ENCODE peak calls at places on chromosome 10, in nine cellular contexts. One of them, this sample, is unnamed.

GRCh38 chr10:113496124-113496523 is 56.7 kb upstream of the HABP2 start:
- DNase-seq in activated T-helper 1 cell treated with anti-CD3 and anti-CD28 coated beads, Interleukin-12 subunit alpha, Interleukin-12 subunit beta, Interleukin-2, Interleukin-4 antibody, amounts not matched to agents 30 ng/mL and 10 ng/mL and 1 ng/mL, durations not matched to agents 14 hours and 24 hours and 36 hours: no peak
- DNase-seq in stimulated activated CD8-positive, alpha-beta memory T cell treated with anti-CD3 and anti-CD28 coated beads, Interleukin-15, amount 100 ng/mL, for 48 hours: no peak
- DNase-seq in HL-60: no peak
- DNase-seq in coronary artery: no peak
- DNase-seq in fibroblast of lung: no peak
- DNase-seq in AG08395: peak; percentile 46
- DNase-seq in fibroblast of mammary gland: no peak
- DNase-seq in iris pigment epithelial cell: no peak
- DNase-seq in this sample: no peak

GRCh38 chr10:8069627-8070026 is 15.1 kb downstream of the GATA3 start:
- DNase-seq in activated T-helper 1 cell treated with anti-CD3 and anti-CD28 coated beads, Interleukin-12 subunit alpha, Interleukin-12 subunit beta, Interleukin-2, Interleukin-4 antibody, amounts not matched to agents 30 ng/mL and 10 ng/mL and 1 ng/mL, durations not matched to agents 14 hours and 24 hours and 36 hours: no peak
- DNase-seq in stimulated activated CD8-positive, alpha-beta memory T cell treated with anti-CD3 and anti-CD28 coated beads, Interleukin-15, amount 100 ng/mL, for 48 hours: no peak
- DNase-seq in HL-60: no peak
- DNase-seq in coronary artery: no peak
- DNase-seq in fibroblast of lung: no peak
- DNase-seq in AG08395: peak; percentile 64
- DNase-seq in fibroblast of mammary gland: no peak
- DNase-seq in iris pigment epithelial cell: peak; percentile 29
- DNase-seq in this sample: no peak

GRCh38 chr10:12656518-12657142 is 307.3 kb downstream of the CAMK1D start:
- DNase-seq in activated T-helper 1 cell treated with anti-CD3 and anti-CD28 coated beads, Interleukin-12 subunit alpha, Interleukin-12 subunit beta, Interleukin-2, Interleukin-4 antibody, amounts not matched to agents 30 ng/mL and 10 ng/mL and 1 ng/mL, durations not matched to agents 14 hours and 24 hours and 36 hours: peak; percentile 6
- DNase-seq in stimulated activated CD8-positive, alpha-beta memory T cell treated with anti-CD3 and anti-CD28 coated beads, Interleukin-15, amount 100 ng/mL, for 48 hours: no peak
- DNase-seq in HL-60: peak; percentile 1
- DNase-seq in coronary artery: no peak
- DNase-seq in fibroblast of lung: peak; percentile 81
- DNase-seq in AG08395: peak; percentile 71
- DNase-seq in fibroblast of mammary gland: peak; percentile 72
- DNase-seq in iris pigment epithelial cell: peak; percentile 75
- DNase-seq in this sample: peak; percentile 89

GRCh38 chr10:48330269-48330668 is 23.8 kb downstream of the MAPK8 start:
- DNase-seq in activated T-helper 1 cell treated with anti-CD3 and anti-CD28 coated beads, Interleukin-12 subunit alpha, Interleukin-12 subunit beta, Interleukin-2, Interleukin-4 antibody, amounts not matched to agents 30 ng/mL and 10 ng/mL and 1 ng/mL, durations not matched to agents 14 hours and 24 hours and 36 hours: no peak
- DNase-seq in stimulated activated CD8-positive, alpha-beta memory T cell treated with anti-CD3 and anti-CD28 coated beads, Interleukin-15, amount 100 ng/mL, for 48 hours: no peak
- DNase-seq in HL-60: no peak
- DNase-seq in coronary artery: no peak
- DNase-seq in fibroblast of lung: peak; percentile 83
- DNase-seq in AG08395: peak; percentile 12
- DNase-seq in fibroblast of mammary gland: peak; percentile 28
- DNase-seq in iris pigment epithelial cell: peak; percentile 67
- DNase-seq in this sample: no peak

GRCh38 chr10:121194696-121195523 is 343.7 kb downstream of the WDR11 start:
- DNase-seq in activated T-helper 1 cell treated with anti-CD3 and anti-CD28 coated beads, Interleukin-12 subunit alpha, Interleukin-12 subunit beta, Interleukin-2, Interleukin-4 antibody, amounts not matched to agents 30 ng/mL and 10 ng/mL and 1 ng/mL, durations not matched to agents 14 hours and 24 hours and 36 hours: no peak
- DNase-seq in stimulated activated CD8-positive, alpha-beta memory T cell treated with anti-CD3 and anti-CD28 coated beads, Interleukin-15, amount 100 ng/mL, for 48 hours: no peak
- DNase-seq in HL-60: no peak
- DNase-seq in coronary artery: no peak
- DNase-seq in fibroblast of lung: no peak
- DNase-seq in AG08395: no peak
- DNase-seq in fibroblast of mammary gland: no peak
- DNase-seq in iris pigment epithelial cell: no peak
- DNase-seq in this sample: no peak

GRCh38 chr10:114271779-114272167 is 32.7 kb downstream of the VWA2 start:
- DNase-seq in activated T-helper 1 cell treated with anti-CD3 and anti-CD28 coated beads, Interleukin-12 subunit alpha, Interleukin-12 subunit beta, Interleukin-2, Interleukin-4 antibody, amounts not matched to agents 30 ng/mL and 10 ng/mL and 1 ng/mL, durations not matched to agents 14 hours and 24 hours and 36 hours: no peak
- DNase-seq in stimulated activated CD8-positive, alpha-beta memory T cell treated with anti-CD3 and anti-CD28 coated beads, Interleukin-15, amount 100 ng/mL, for 48 hours: no peak
- DNase-seq in HL-60: no peak
- DNase-seq in coronary artery: no peak
- DNase-seq in fibroblast of lung: peak; percentile 96
- DNase-seq in AG08395: peak; percentile 93
- DNase-seq in fibroblast of mammary gland: peak; percentile 98
- DNase-seq in iris pigment epithelial cell: peak; percentile 95
- DNase-seq in this sample: peak; percentile 11

GRCh38 chr10:6194291-6194690 is 8.4 kb upstream of the PFKFB3 start:
- DNase-seq in activated T-helper 1 cell treated with anti-CD3 and anti-CD28 coated beads, Interleukin-12 subunit alpha, Interleukin-12 subunit beta, Interleukin-2, Interleukin-4 antibody, amounts not matched to agents 30 ng/mL and 10 ng/mL and 1 ng/mL, durations not matched to agents 14 hours and 24 hours and 36 hours: no peak
- DNase-seq in stimulated activated CD8-positive, alpha-beta memory T cell treated with anti-CD3 and anti-CD28 coated beads, Interleukin-15, amount 100 ng/mL, for 48 hours: no peak
- DNase-seq in HL-60: no peak
- DNase-seq in coronary artery: no peak
- DNase-seq in fibroblast of lung: no peak
- DNase-seq in AG08395: no peak
- DNase-seq in fibroblast of mammary gland: no peak
- DNase-seq in iris pigment epithelial cell: no peak
- DNase-seq in this sample: no peak

GRCh38 chr10:31147220-31147608 is 115.5 kb upstream of the ZNF438 start:
- DNase-seq in activated T-helper 1 cell treated with anti-CD3 and anti-CD28 coated beads, Interleukin-12 subunit alpha, Interleukin-12 subunit beta, Interleukin-2, Interleukin-4 antibody, amounts not matched to agents 30 ng/mL and 10 ng/mL and 1 ng/mL, durations not matched to agents 14 hours and 24 hours and 36 hours: no peak
- DNase-seq in stimulated activated CD8-positive, alpha-beta memory T cell treated with anti-CD3 and anti-CD28 coated beads, Interleukin-15, amount 100 ng/mL, for 48 hours: no peak
- DNase-seq in HL-60: no peak
- DNase-seq in coronary artery: no peak
- DNase-seq in fibroblast of lung: peak; percentile 69
- DNase-seq in AG08395: peak; percentile 76
- DNase-seq in fibroblast of mammary gland: peak; percentile 95
- DNase-seq in iris pigment epithelial cell: peak; percentile 80
- DNase-seq in this sample: no peak

GRCh38 chr10:70772627-70773026 is 12.6 kb downstream of the TBATA start:
- DNase-seq in activated T-helper 1 cell treated with anti-CD3 and anti-CD28 coated beads, Interleukin-12 subunit alpha, Interleukin-12 subunit beta, Interleukin-2, Interleukin-4 antibody, amounts not matched to agents 30 ng/mL and 10 ng/mL and 1 ng/mL, durations not matched to agents 14 hours and 24 hours and 36 hours: no peak
- DNase-seq in stimulated activated CD8-positive, alpha-beta memory T cell treated with anti-CD3 and anti-CD28 coated beads, Interleukin-15, amount 100 ng/mL, for 48 hours: no peak
- DNase-seq in HL-60: no peak
- DNase-seq in coronary artery: peak; percentile 46
- DNase-seq in fibroblast of lung: no peak
- DNase-seq in AG08395: no peak
- DNase-seq in fibroblast of mammary gland: no peak
- DNase-seq in iris pigment epithelial cell: no peak
- DNase-seq in this sample: no peak

GRCh38 chr10:28840954-28841353 is 163.6 kb downstream of the BAMBI start:
- DNase-seq in activated T-helper 1 cell treated with anti-CD3 and anti-CD28 coated beads, Interleukin-12 subunit alpha, Interleukin-12 subunit beta, Interleukin-2, Interleukin-4 antibody, amounts not matched to agents 30 ng/mL and 10 ng/mL and 1 ng/mL, durations not matched to agents 14 hours and 24 hours and 36 hours: no peak
- DNase-seq in stimulated activated CD8-positive, alpha-beta memory T cell treated with anti-CD3 and anti-CD28 coated beads, Interleukin-15, amount 100 ng/mL, for 48 hours: no peak
- DNase-seq in HL-60: no peak
- DNase-seq in coronary artery: no peak
- DNase-seq in fibroblast of lung: peak; percentile 17
- DNase-seq in AG08395: no peak
- DNase-seq in fibroblast of mammary gland: no peak
- DNase-seq in iris pigment epithelial cell: peak; percentile 69
- DNase-seq in this sample: no peak

GRCh38 chr10:87850742-87851205 is 12.6 kb downstream of the KLLN start:
- DNase-seq in activated T-helper 1 cell treated with anti-CD3 and anti-CD28 coated beads, Interleukin-12 subunit alpha, Interleukin-12 subunit beta, Interleukin-2, Interleukin-4 antibody, amounts not matched to agents 30 ng/mL and 10 ng/mL and 1 ng/mL, durations not matched to agents 14 hours and 24 hours and 36 hours: peak; percentile 40
- DNase-seq in stimulated activated CD8-positive, alpha-beta memory T cell treated with anti-CD3 and anti-CD28 coated beads, Interleukin-15, amount 100 ng/mL, for 48 hours: no peak
- DNase-seq in HL-60: peak; percentile 81
- DNase-seq in coronary artery: no peak
- DNase-seq in fibroblast of lung: peak; percentile 76
- DNase-seq in AG08395: peak; percentile 73
- DNase-seq in fibroblast of mammary gland: peak; percentile 73
- DNase-seq in iris pigment epithelial cell: peak; percentile 73
- DNase-seq in this sample: peak; percentile 85

GRCh38 chr10:47361293-47361692 is 13.1 kb downstream of the RBP3 start:
- DNase-seq in activated T-helper 1 cell treated with anti-CD3 and anti-CD28 coated beads, Interleukin-12 subunit alpha, Interleukin-12 subunit beta, Interleukin-2, Interleukin-4 antibody, amounts not matched to agents 30 ng/mL and 10 ng/mL and 1 ng/mL, durations not matched to agents 14 hours and 24 hours and 36 hours: no peak
- DNase-seq in stimulated activated CD8-positive, alpha-beta memory T cell treated with anti-CD3 and anti-CD28 coated beads, Interleukin-15, amount 100 ng/mL, for 48 hours: no peak
- DNase-seq in HL-60: peak; percentile 23
- DNase-seq in coronary artery: peak; percentile 45
- DNase-seq in fibroblast of lung: peak; percentile 39
- DNase-seq in AG08395: peak; percentile 52
- DNase-seq in fibroblast of mammary gland: peak; percentile 35
- DNase-seq in iris pigment epithelial cell: peak; percentile 35
- DNase-seq in this sample: peak; percentile 72

GRCh38 chr10:43362191-43362839 is 9.1 kb upstream of the FXYD4 start:
- DNase-seq in activated T-helper 1 cell treated with anti-CD3 and anti-CD28 coated beads, Interleukin-12 subunit alpha, Interleukin-12 subunit beta, Interleukin-2, Interleukin-4 antibody, amounts not matched to agents 30 ng/mL and 10 ng/mL and 1 ng/mL, durations not matched to agents 14 hours and 24 hours and 36 hours: peak; percentile 98
- DNase-seq in stimulated activated CD8-positive, alpha-beta memory T cell treated with anti-CD3 and anti-CD28 coated beads, Interleukin-15, amount 100 ng/mL, for 48 hours: peak; percentile 93
- DNase-seq in HL-60: peak; percentile 84
- DNase-seq in coronary artery: peak; percentile 82
- DNase-seq in fibroblast of lung: peak; percentile 83
- DNase-seq in AG08395: peak; percentile 83
- DNase-seq in fibroblast of mammary gland: peak; percentile 73
- DNase-seq in iris pigment epithelial cell: peak; percentile 95
- DNase-seq in this sample: peak; percentile 99

GRCh38 chr10:133141963-133142350 is 18.1 kb upstream of the KNDC1 start:
- DNase-seq in activated T-helper 1 cell treated with anti-CD3 and anti-CD28 coated beads, Interleukin-12 subunit alpha, Interleukin-12 subunit beta, Interleukin-2, Interleukin-4 antibody, amounts not matched to agents 30 ng/mL and 10 ng/mL and 1 ng/mL, durations not matched to agents 14 hours and 24 hours and 36 hours: no peak
- DNase-seq in stimulated activated CD8-positive, alpha-beta memory T cell treated with anti-CD3 and anti-CD28 coated beads, Interleukin-15, amount 100 ng/mL, for 48 hours: no peak
- DNase-seq in HL-60: no peak
- DNase-seq in coronary artery: no peak
- DNase-seq in fibroblast of lung: no peak
- DNase-seq in AG08395: no peak
- DNase-seq in fibroblast of mammary gland: no peak
- DNase-seq in iris pigment epithelial cell: no peak
- DNase-seq in this sample: no peak

GRCh38 chr10:58785354-58785753 is 272.7 kb downstream of the BICC1 start:
- DNase-seq in activated T-helper 1 cell treated with anti-CD3 and anti-CD28 coated beads, Interleukin-12 subunit alpha, Interleukin-12 subunit beta, Interleukin-2, Interleukin-4 antibody, amounts not matched to agents 30 ng/mL and 10 ng/mL and 1 ng/mL, durations not matched to agents 14 hours and 24 hours and 36 hours: no peak
- DNase-seq in stimulated activated CD8-positive, alpha-beta memory T cell treated with anti-CD3 and anti-CD28 coated beads, Interleukin-15, amount 100 ng/mL, for 48 hours: no peak
- DNase-seq in HL-60: no peak
- DNase-seq in coronary artery: no peak
- DNase-seq in fibroblast of lung: no peak
- DNase-seq in AG08395: no peak
- DNase-seq in fibroblast of mammary gland: no peak
- DNase-seq in iris pigment epithelial cell: no peak
- DNase-seq in this sample: no peak

GRCh38 chr10:17693009-17693408 is 49.1 kb downstream of the STAM start:
- DNase-seq in activated T-helper 1 cell treated with anti-CD3 and anti-CD28 coated beads, Interleukin-12 subunit alpha, Interleukin-12 subunit beta, Interleukin-2, Interleukin-4 antibody, amounts not matched to agents 30 ng/mL and 10 ng/mL and 1 ng/mL, durations not matched to agents 14 hours and 24 hours and 36 hours: no peak
- DNase-seq in stimulated activated CD8-positive, alpha-beta memory T cell treated with anti-CD3 and anti-CD28 coated beads, Interleukin-15, amount 100 ng/mL, for 48 hours: no peak
- DNase-seq in HL-60: no peak
- DNase-seq in coronary artery: no peak
- DNase-seq in fibroblast of lung: no peak
- DNase-seq in AG08395: no peak
- DNase-seq in fibroblast of mammary gland: no peak
- DNase-seq in iris pigment epithelial cell: no peak
- DNase-seq in this sample: no peak

GRCh38 chr10:18400201-18400910 is 251.0 kb downstream of the NSUN6 start:
- DNase-seq in activated T-helper 1 cell treated with anti-CD3 and anti-CD28 coated beads, Interleukin-12 subunit alpha, Interleukin-12 subunit beta, Interleukin-2, Interleukin-4 antibody, amounts not matched to agents 30 ng/mL and 10 ng/mL and 1 ng/mL, durations not matched to agents 14 hours and 24 hours and 36 hours: no peak
- DNase-seq in stimulated activated CD8-positive, alpha-beta memory T cell treated with anti-CD3 and anti-CD28 coated beads, Interleukin-15, amount 100 ng/mL, for 48 hours: no peak
- DNase-seq in HL-60: no peak
- DNase-seq in coronary artery: no peak
- DNase-seq in fibroblast of lung: peak; percentile 52
- DNase-seq in AG08395: no peak
- DNase-seq in fibroblast of mammary gland: no peak
- DNase-seq in iris pigment epithelial cell: no peak
- DNase-seq in this sample: peak; percentile 91

GRCh38 chr10:19498348-19499290 is 317.6 kb upstream of the PLXDC2 start:
- DNase-seq in activated T-helper 1 cell treated with anti-CD3 and anti-CD28 coated beads, Interleukin-12 subunit alpha, Interleukin-12 subunit beta, Interleukin-2, Interleukin-4 antibody, amounts not matched to agents 30 ng/mL and 10 ng/mL and 1 ng/mL, durations not matched to agents 14 hours and 24 hours and 36 hours: no peak
- DNase-seq in stimulated activated CD8-positive, alpha-beta memory T cell treated with anti-CD3 and anti-CD28 coated beads, Interleukin-15, amount 100 ng/mL, for 48 hours: no peak
- DNase-seq in HL-60: no peak
- DNase-seq in coronary artery: no peak
- DNase-seq in fibroblast of lung: peak; percentile 19
- DNase-seq in AG08395: no peak
- DNase-seq in fibroblast of mammary gland: peak; percentile 26
- DNase-seq in iris pigment epithelial cell: peak; percentile 32
- DNase-seq in this sample: no peak

GRCh38 chr10:130360826-130361311 is 224.7 kb downstream of the GLRX3 start:
- DNase-seq in activated T-helper 1 cell treated with anti-CD3 and anti-CD28 coated beads, Interleukin-12 subunit alpha, Interleukin-12 subunit beta, Interleukin-2, Interleukin-4 antibody, amounts not matched to agents 30 ng/mL and 10 ng/mL and 1 ng/mL, durations not matched to agents 14 hours and 24 hours and 36 hours: no peak
- DNase-seq in stimulated activated CD8-positive, alpha-beta memory T cell treated with anti-CD3 and anti-CD28 coated beads, Interleukin-15, amount 100 ng/mL, for 48 hours: no peak
- DNase-seq in HL-60: no peak
- DNase-seq in coronary artery: no peak
- DNase-seq in fibroblast of lung: no peak
- DNase-seq in AG08395: no peak
- DNase-seq in fibroblast of mammary gland: no peak
- DNase-seq in iris pigment epithelial cell: no peak
- DNase-seq in this sample: no peak

GRCh38 chr10:75904499-75905283 is 473.3 kb downstream of the LRMDA start:
- DNase-seq in activated T-helper 1 cell treated with anti-CD3 and anti-CD28 coated beads, Interleukin-12 subunit alpha, Interleukin-12 subunit beta, Interleukin-2, Interleukin-4 antibody, amounts not matched to agents 30 ng/mL and 10 ng/mL and 1 ng/mL, durations not matched to agents 14 hours and 24 hours and 36 hours: no peak
- DNase-seq in stimulated activated CD8-positive, alpha-beta memory T cell treated with anti-CD3 and anti-CD28 coated beads, Interleukin-15, amount 100 ng/mL, for 48 hours: no peak
- DNase-seq in HL-60: no peak
- DNase-seq in coronary artery: no peak
- DNase-seq in fibroblast of lung: no peak
- DNase-seq in AG08395: no peak
- DNase-seq in fibroblast of mammary gland: no peak
- DNase-seq in iris pigment epithelial cell: no peak
- DNase-seq in this sample: no peak

GRCh38 chr10:133261726-133262325 is 14.8 kb downstream of the ADAM8 start:
- DNase-seq in activated T-helper 1 cell treated with anti-CD3 and anti-CD28 coated beads, Interleukin-12 subunit alpha, Interleukin-12 subunit beta, Interleukin-2, Interleukin-4 antibody, amounts not matched to agents 30 ng/mL and 10 ng/mL and 1 ng/mL, durations not matched to agents 14 hours and 24 hours and 36 hours: peak; percentile 76
- DNase-seq in stimulated activated CD8-positive, alpha-beta memory T cell treated with anti-CD3 and anti-CD28 coated beads, Interleukin-15, amount 100 ng/mL, for 48 hours: peak; percentile 75
- DNase-seq in HL-60: peak; percentile 77
- DNase-seq in coronary artery: peak; percentile 87
- DNase-seq in fibroblast of lung: peak; percentile 55
- DNase-seq in AG08395: peak; percentile 86
- DNase-seq in fibroblast of mammary gland: peak; percentile 49
- DNase-seq in iris pigment epithelial cell: peak; percentile 42
- DNase-seq in this sample: peak; percentile 91

GRCh38 chr10:63614371-63614891 is 93.2 kb downstream of the REEP3 start:
- DNase-seq in activated T-helper 1 cell treated with anti-CD3 and anti-CD28 coated beads, Interleukin-12 subunit alpha, Interleukin-12 subunit beta, Interleukin-2, Interleukin-4 antibody, amounts not matched to agents 30 ng/mL and 10 ng/mL and 1 ng/mL, durations not matched to agents 14 hours and 24 hours and 36 hours: no peak
- DNase-seq in stimulated activated CD8-positive, alpha-beta memory T cell treated with anti-CD3 and anti-CD28 coated beads, Interleukin-15, amount 100 ng/mL, for 48 hours: no peak
- DNase-seq in HL-60: no peak
- DNase-seq in coronary artery: no peak
- DNase-seq in fibroblast of lung: peak; percentile 68
- DNase-seq in AG08395: peak; percentile 31
- DNase-seq in fibroblast of mammary gland: peak; percentile 48
- DNase-seq in iris pigment epithelial cell: peak; percentile 50
- DNase-seq in this sample: no peak

GRCh38 chr10:11229893-11230292 is 212.2 kb downstream of the CELF2 start:
- DNase-seq in activated T-helper 1 cell treated with anti-CD3 and anti-CD28 coated beads, Interleukin-12 subunit alpha, Interleukin-12 subunit beta, Interleukin-2, Interleukin-4 antibody, amounts not matched to agents 30 ng/mL and 10 ng/mL and 1 ng/mL, durations not matched to agents 14 hours and 24 hours and 36 hours: no peak
- DNase-seq in stimulated activated CD8-positive, alpha-beta memory T cell treated with anti-CD3 and anti-CD28 coated beads, Interleukin-15, amount 100 ng/mL, for 48 hours: no peak
- DNase-seq in HL-60: no peak
- DNase-seq in coronary artery: no peak
- DNase-seq in fibroblast of lung: no peak
- DNase-seq in AG08395: no peak
- DNase-seq in fibroblast of mammary gland: no peak
- DNase-seq in iris pigment epithelial cell: no peak
- DNase-seq in this sample: no peak

GRCh38 chr10:14126697-14127440 is 203.9 kb downstream of the FRMD4A start:
- DNase-seq in activated T-helper 1 cell treated with anti-CD3 and anti-CD28 coated beads, Interleukin-12 subunit alpha, Interleukin-12 subunit beta, Interleukin-2, Interleukin-4 antibody, amounts not matched to agents 30 ng/mL and 10 ng/mL and 1 ng/mL, durations not matched to agents 14 hours and 24 hours and 36 hours: no peak
- DNase-seq in stimulated activated CD8-positive, alpha-beta memory T cell treated with anti-CD3 and anti-CD28 coated beads, Interleukin-15, amount 100 ng/mL, for 48 hours: no peak
- DNase-seq in HL-60: no peak
- DNase-seq in coronary artery: no peak
- DNase-seq in fibroblast of lung: peak; percentile 32
- DNase-seq in AG08395: peak; percentile 44
- DNase-seq in fibroblast of mammary gland: peak; percentile 48
- DNase-seq in iris pigment epithelial cell: peak; percentile 27
- DNase-seq in this sample: peak; percentile 47

This sample was measured in DMS53.